ENCODE peak calls at places on chromosomes 16 and 17, in four cellular contexts. A is fibroblast of the conjunctiva; R is A549; N is activated naive CD8-positive, alpha-beta T cell treated with anti-CD3 and anti-CD28 coated beads, Interleukin-2, amount 50 U/mL, for 24 hours. L is an unnamed sample.

GRCh38 chr16:84461029-84461415 is 43.4 kb downstream of the MEAK7 start:
- DNase-seq in A (no peak), R (no peak), N (no peak), L (no peak)

GRCh38 chr17:16820161-16820877 is 130.3 kb downstream of the CCDC144A start:
- DNase-seq in A (no peak), R (no peak), N (no peak), L (peak)

GRCh38 chr16:27080870-27081269 is 14.1 kb downstream of the C16orf82 start:
- DNase-seq in A (no peak), R (peak), N (no peak), L (no peak)

GRCh38 chr16:53530046-53530445 is 27.0 kb upstream of the AKTIP start:
- DNase-seq in A (no peak), R (no peak), N (no peak), L (no peak)

GRCh38 chr16:15398618-15399316 is 3.2 kb downstream of the MPV17L start:
- DNase-seq in A (no peak), R (no peak), N (no peak), L (no peak)

GRCh38 chr17:44557653-44558285 is 485 bp downstream of the FZD2 start:
- DNase-seq in A (no peak), R (peak), N (peak), L (no peak)

GRCh38 chr16:71499775-71500364 is 10.7 kb upstream of the ZNF19 start:
- DNase-seq in A (peak), R (peak), N (peak), L (peak)

GRCh38 chr17:50051082-50051576 is 4.8 kb upstream of the ITGA3 start:
- DNase-seq in A (no peak), R (peak), N (peak), L (no peak)

GRCh38 chr16:28977703-28978641 is 3.4 kb downstream of the SPNS1 start:
- DNase-seq in A (no peak), R (no peak), N (no peak), L (no peak)

GRCh38 chr17:43368740-43369506 is 29.9 kb upstream of the ARL4D start:
- DNase-seq in A (peak), R (peak), N (peak), L (peak)

GRCh38 chr16:85062728-85063336 is 35.2 kb downstream of the KIAA0513 start:
- DNase-seq in A (no peak), R (no peak), N (no peak), L (no peak)

GRCh38 chr17:20315821-20316220 is 151.5 kb downstream of the LGALS9B start:
- DNase-seq in A (no peak), R (no peak), N (no peak), L (no peak)

GRCh38 chr16:85279874-85280545 is 167.7 kb upstream of the CIBAR2 start:
- DNase-seq in A (no peak), R (no peak), N (no peak), L (no peak)

GRCh38 chr17:77909236-77909635 is 49.3 kb upstream of the TNRC6C start:
- DNase-seq in A (no peak), R (no peak), N (no peak), L (no peak)

GRCh38 chr17:2954898-2955445 is 108.4 kb downstream of the OR1D5 start:
- DNase-seq in A (peak), R (peak), N (no peak), L (peak)

GRCh38 chr16:80023865-80024264 is 423.3 kb upstream of the MAF start:
- DNase-seq in A (no peak), R (peak), N (no peak), L (peak)

GRCh38 chr17:50806141-50806643 is 29.2 kb upstream of the WFIKKN2 start:
- DNase-seq in A (peak), R (peak), N (no peak), L (no peak)

GRCh38 chr17:6187836-6188235 is 117.7 kb downstream of the WSCD1 start:
- DNase-seq in A (no peak), R (peak), N (no peak), L (no peak)

GRCh38 chr16:59527206-59527997 is 793.3 kb upstream of the GOT2 start:
- DNase-seq in A (no peak), R (peak), N (no peak), L (no peak)

GRCh38 chr16:50035468-50035992 is 10.5 kb downstream of the CNEP1R1 start:
- DNase-seq in A (no peak), R (no peak), N (no peak), L (no peak)

GRCh38 chr16:51807551-51807950 is 656.5 kb upstream of the SALL1 start:
- DNase-seq in A (no peak), R (no peak), N (no peak), L (no peak)

GRCh38 chr16:68351991-68352431 is 41.2 kb downstream of the PRMT7 start:
- DNase-seq in A (no peak), R (no peak), N (no peak), L (no peak)

GRCh38 chr17:29674270-29674669 is 51.6 kb upstream of the CORO6 start:
- DNase-seq in A (no peak), R (no peak), N (no peak), L (no peak)

GRCh38 chr16:23597003-23597756 is 1.1 kb upstream of the NDUFAB1 start:
- DNase-seq in A (no peak), R (peak), N (peak), L (no peak)

GRCh38 chr16:64711026-64711425 is 410.8 kb downstream of the CDH11 start:
- DNase-seq in A (no peak), R (no peak), N (no peak), L (peak)